ENCODE peak calls at places on chromosomes 6 and 20, in four cellular contexts. U, K, F and H are unnamed samples.

GRCh38 chr20:53084408-53084997 is 112.3 kb downstream of the TSHZ2 start:
- DNase-seq in U (no peak), K (no peak), F (no peak), H (no peak)

GRCh38 chr6:145017516-145017915 is 717.8 kb downstream of the EPM2A start:
- DNase-seq in U (no peak), K (no peak), F (no peak), H (no peak)

GRCh38 chr6:123810214-123810613 is 6.5 kb downstream of the NKAIN2 start:
- DNase-seq in U (no peak), K (no peak), F (no peak), H (no peak)

GRCh38 chr20:43843096-43843964 is 71.3 kb upstream of the TOX2 start:
- DNase-seq in U (no peak), K (no peak), F (no peak), H (no peak)

GRCh38 chr6:139905404-139906052 is 531.1 kb upstream of the CITED2 start:
- DNase-seq in U (no peak), K (no peak), F (no peak), H (no peak)

GRCh38 chr20:34292496-34292895 is 10.7 kb downstream of the AHCY start:
- DNase-seq in U (no peak), K (no peak), F (no peak), H (no peak)

GRCh38 chr6:137931849-137932465 is 64.9 kb downstream of the TNFAIP3 start:
- DNase-seq in U (no peak), K (no peak), F (no peak), H (no peak)

GRCh38 chr20:57442160-57442887 is 51.1 kb downstream of the RBM38 start:
- DNase-seq in U (peak), K (no peak), F (no peak), H (peak)

GRCh38 chr6:108748959-108749358 is 99.3 kb upstream of the ARMC2 start:
- DNase-seq in U (no peak), K (no peak), F (no peak), H (no peak)

GRCh38 chr6:35360349-35361138 is 18.2 kb downstream of the PPARD start:
- DNase-seq in U (no peak), K (peak), F (peak), H (peak)

GRCh38 chr20:21096321-21097043 is 9.7 kb downstream of the LINC00237 start:
- DNase-seq in U (no peak), K (no peak), F (no peak), H (no peak)

GRCh38 chr6:156686429-156686939 is 90.7 kb upstream of the ARID1B start:
- DNase-seq in U (no peak), K (peak), F (peak), H (no peak)

GRCh38 chr20:62734881-62735280 is 26.2 kb downstream of the NTSR1 start:
- DNase-seq in U (no peak), K (no peak), F (peak), H (peak)

GRCh38 chr6:43771858-43772570 is 2.0 kb downstream of the VEGFA start:
- DNase-seq in U (peak), K (peak), F (peak), H (peak)

GRCh38 chr6:141610741-141611140 is 522.0 kb upstream of the GJE1 start:
- DNase-seq in U (no peak), K (no peak), F (no peak), H (no peak)

GRCh38 chr6:135438907-135439535 is 58.5 kb downstream of the AHI1 start:
- DNase-seq in U (no peak), K (no peak), F (no peak), H (no peak)

GRCh38 chr20:50724851-50725721 is 6.3 kb upstream of the PARD6B start:
- DNase-seq in U (peak), K (peak), F (peak), H (peak)

GRCh38 chr20:815914-816606 is 17.5 kb upstream of the FAM110A start:
- DNase-seq in U (peak), K (peak), F (peak), H (peak)

GRCh38 chr6:130215526-130215925 is 7.2 kb downstream of the SAMD3 start:
- DNase-seq in U (no peak), K (no peak), F (no peak), H (no peak)

DNA sequence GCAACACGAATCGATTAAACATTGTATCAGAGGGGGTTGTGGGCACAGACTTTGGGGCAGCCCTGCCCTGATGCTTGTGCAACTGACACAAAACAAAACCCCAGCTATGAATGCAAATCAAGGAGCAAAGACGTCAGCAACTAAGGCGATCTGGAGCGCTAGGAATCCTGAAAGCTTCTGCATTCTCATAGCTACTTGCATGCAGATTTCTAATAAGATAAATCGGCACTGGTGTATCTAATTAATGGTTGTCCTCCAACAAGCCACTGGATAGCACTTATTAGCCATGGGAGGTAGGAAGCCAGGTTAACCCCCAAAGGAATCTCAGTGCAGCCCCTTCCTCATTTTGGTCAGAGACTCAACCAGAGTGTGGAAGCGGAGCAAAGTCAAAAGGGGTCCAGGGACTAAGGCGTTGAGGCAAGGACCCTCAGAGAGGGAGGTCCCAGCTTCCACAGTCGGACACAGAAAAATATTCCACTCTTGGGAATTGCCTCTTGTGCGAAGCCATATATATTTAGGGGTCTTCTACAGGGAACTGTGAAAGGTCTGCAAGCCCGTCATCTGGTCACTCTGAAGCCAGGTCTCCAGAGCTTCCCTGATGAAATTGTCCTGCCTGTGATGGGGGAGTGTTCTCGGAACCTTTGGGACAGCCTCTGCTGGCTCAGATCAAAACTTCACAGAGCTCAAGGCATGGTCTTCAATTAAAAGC is 160.9 kb downstream of the TBXT start:
- DNase-seq in U (no peak), K (no peak), F (peak), H (no peak)
- H3K27ac ChIP-seq in U (peak), K (no peak), F (no peak), H (no peak)

DNA sequence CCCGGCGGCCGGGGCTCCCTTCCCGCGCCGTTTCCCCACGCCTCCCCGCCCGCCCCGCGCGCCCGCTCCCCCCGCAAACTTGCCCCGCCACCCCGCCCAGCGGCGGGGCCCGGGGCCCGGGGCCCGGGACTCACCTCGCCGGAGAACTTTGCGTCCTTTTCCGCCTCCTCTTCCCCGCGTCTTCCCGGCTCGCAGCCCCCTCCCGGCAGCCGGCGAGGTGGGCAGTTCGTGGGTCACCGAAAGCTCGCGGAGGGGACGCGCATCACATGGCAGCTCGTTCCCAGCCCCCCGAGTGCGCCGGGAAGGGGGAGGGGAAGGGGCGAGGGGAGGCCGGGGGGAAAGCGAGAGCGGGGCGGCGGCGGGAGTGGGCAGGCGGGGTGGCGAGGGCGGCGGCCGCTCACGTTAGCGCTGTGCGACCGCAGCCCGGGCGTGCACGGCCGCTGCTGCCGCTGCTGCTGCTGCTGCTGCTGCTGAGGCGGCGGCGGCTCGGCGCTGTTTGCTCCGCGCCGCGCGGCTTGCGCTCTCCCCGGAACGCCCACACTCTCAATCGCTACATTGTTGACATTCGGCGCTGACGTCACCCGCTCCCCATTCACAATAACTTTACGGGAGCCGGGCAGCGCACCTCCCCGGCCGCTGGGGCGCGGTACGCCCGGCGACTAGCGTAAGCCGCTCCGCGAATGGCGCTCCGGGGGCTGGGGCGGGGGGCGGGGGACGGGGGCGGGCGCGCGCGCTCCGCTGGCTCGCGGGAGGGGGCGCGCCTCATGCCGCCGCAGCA is at the start of gene BACH2:
- DNase-seq in U (peak), K (peak), F (peak), H (peak)
- TF ChIP-seq CTCF in U (no peak), K (peak), F (peak), H (peak)

GRCh38 chr20:23088891-23089290 is 2.8 kb upstream of the CD93 start:
- DNase-seq in U (no peak), K (no peak), F (no peak), H (no peak)

GRCh38 chr20:23086056-23086551 is at the start of gene CD93:
- DNase-seq in U (peak), K (no peak), F (no peak), H (no peak)

GRCh38 chr20:23085415-23086055 is 589 bp downstream of the CD93 start:
- DNase-seq in U (no peak), K (no peak), F (no peak), H (no peak)

GRCh38 chr20:23086931-23087411 is 847 bp upstream of the CD93 start:
- DNase-seq in U (peak), K (no peak), F (peak), H (peak)

DNA sequence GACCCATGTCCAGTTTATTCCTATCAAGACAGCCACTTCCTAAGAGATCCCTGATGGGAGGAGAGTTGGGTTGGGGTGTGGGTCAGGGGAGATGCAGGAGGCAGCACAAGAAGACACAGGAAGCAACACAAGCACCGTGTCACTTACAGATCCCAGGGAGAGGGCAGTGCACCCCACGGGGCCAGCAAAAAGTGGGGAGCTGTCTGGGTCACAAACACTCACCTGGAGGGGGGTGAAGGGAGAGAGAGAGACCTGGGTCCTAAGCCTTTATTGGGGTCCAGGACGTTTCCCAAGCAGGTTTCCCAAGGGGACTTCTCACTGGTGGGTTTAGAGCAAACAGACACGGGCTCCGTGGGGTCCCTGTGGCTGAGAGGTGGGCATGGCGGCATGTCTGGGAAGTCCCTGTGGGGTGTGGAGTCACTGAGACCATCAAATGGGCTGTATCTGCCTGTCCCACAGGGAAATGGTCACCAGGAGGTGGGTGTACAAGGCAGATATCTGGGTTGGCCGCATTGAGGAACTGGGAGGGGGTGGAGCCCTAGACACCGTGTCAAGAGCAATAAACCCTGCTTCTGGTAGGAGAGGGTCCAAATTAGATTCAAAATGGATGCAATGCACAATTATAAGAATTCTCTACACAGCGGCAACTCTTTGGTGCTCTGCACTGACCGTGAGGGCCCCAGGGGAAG is 1.6 kb upstream of the CD93 start:
- DNase-seq in U (no peak), K (no peak), F (no peak), H (no peak)
- H3K27ac ChIP-seq in U (peak), K (no peak), F (peak), H (peak)

DNA sequence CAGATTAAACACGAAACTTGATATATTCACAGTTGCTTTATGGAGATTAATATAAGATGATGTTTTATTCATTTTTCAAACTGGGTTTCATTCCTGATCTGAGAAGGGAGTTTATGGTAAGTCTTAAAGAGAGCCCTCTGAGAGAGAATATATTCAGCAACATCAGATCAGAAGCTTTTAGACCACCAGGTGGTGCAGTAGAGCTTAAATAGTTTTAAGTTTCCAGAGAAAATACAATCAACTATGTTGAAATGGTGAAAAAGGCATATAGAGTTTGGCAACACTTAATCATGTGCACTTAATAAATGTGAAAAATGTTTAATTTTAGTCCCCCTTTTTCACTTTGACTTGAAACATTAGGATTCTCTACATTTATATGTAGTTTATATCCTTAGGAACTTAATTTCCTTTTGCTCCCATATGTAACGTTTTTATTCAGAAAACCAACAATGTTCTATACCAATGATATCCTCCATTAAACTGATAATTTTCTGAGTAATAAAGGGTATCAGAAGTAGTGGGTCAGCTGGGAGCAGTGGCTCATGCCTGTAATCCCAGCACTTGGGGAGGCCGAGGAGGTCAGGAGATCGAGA is 86.3 kb upstream of the CLDN20 start:
- DNase-seq in U (peak), K (peak), F (peak), H (no peak)
- TF ChIP-seq CTCF in U (peak), K (peak), F (peak), H (peak)

DNA sequence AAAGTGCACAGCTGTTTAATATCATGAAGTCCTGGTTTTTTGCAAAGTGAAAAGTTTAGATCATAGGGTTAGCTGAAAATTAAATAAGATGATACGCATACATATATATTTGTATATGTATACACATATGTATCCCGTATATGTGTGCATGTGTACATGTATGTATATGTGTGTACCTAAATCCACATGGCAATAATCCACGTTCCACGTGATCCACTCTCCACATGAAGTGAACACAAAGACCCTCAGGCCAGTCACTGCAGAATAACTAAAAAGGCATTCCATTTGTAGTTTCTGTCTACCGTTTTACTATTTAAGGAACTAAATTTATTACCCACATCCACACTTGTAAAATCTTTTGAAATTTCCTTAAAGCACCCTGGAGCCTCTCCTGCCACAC is 294.9 kb downstream of the FOXA2 start:
- DNase-seq in U (no peak), K (no peak), F (no peak), H (no peak)
- H3K27ac ChIP-seq in U (no peak), K (no peak), F (no peak), H (no peak)

GRCh38 chr6:7671581-7671980 is 54.3 kb upstream of the BMP6 start:
- DNase-seq in U (no peak), K (no peak), F (no peak), H (no peak)

GRCh38 chr6:7673063-7673536 is 52.8 kb upstream of the BMP6 start:
- DNase-seq in U (peak), K (no peak), F (no peak), H (peak)

GRCh38 chr6:7671076-7671475 is 54.8 kb upstream of the BMP6 start:
- DNase-seq in U (no peak), K (no peak), F (no peak), H (no peak)

GRCh38 chr6:7672066-7673062 is 53.5 kb upstream of the BMP6 start:
- DNase-seq in U (no peak), K (no peak), F (no peak), H (no peak)

DNA sequence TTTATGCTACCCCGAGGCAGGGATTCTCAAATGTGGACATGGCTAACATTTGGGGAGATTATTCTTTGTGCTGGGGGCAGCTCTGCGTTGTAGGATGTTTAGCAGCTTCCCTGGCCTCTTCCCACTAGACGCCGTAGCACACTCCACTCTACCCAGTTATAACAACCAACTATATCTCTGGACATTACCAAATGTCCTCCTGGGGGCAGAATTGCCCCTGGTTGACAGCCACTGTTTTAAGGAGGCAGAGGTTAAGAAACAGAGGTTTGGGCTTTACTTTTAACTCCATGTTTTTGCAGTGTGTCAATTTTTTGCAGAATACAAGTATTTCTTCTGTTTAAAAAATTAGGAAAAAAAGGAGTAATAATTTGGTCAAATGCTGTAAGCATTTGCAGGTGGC is 56.2 kb upstream of the BMP6 start:
- DNase-seq in U (no peak), K (no peak), F (no peak), H (no peak)
- TF ChIP-seq CTCF in U (no peak), K (no peak), F (no peak), H (no peak)

GRCh38 chr6:105458552-105458951 is 55.7 kb upstream of the PREP start:
- DNase-seq in U (no peak), K (no peak), F (no peak), H (no peak)
- H3K27ac ChIP-seq in U (no peak), K (no peak), F (no peak), H (no peak)

DNA sequence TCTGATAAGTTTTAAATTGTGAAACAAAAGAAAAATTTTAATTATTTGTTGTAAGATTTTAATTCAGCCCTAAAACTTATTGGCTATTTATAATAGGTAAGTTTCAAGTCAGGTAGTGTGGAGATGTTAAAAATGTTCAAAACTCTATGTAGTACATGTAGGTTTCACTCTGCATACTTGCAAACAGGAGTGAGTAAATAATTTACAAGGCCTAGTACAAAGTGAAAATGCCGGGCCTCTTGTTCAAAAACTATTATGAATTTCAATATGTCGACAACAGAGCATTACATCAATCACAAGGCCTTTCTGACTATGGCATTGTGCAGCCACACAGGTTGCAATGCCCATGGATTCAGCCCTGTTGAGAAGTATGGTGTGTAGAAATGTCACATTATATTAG is 80.9 kb upstream of the GRIK2 start:
- DNase-seq in U (no peak), K (no peak), F (no peak), H (no peak)
- TF ChIP-seq CTCF in U (no peak), K (no peak), F (no peak), H (no peak)